ENCODE peak calls at places on chromosomes 3 and 15, in five cellular contexts. Y, S, J, C and Q are unnamed samples.

GRCh38 chr3:178646205-178646604 is 110.0 kb downstream of the KCNMB2 start:
- DNase-seq in Y (no peak), S (no peak), J (no peak), C (no peak), Q (no peak)

GRCh38 chr3:72193768-72194463 is 409.0 kb upstream of the PROK2 start:
- DNase-seq in Y (no peak), S (no peak), J (no peak), C (no peak), Q (no peak)

GRCh38 chr3:113439576-113439975 is 1.7 kb downstream of the CFAP44 start:
- DNase-seq in Y (no peak), S (no peak), J (no peak), C (no peak), Q (peak)

GRCh38 chr3:127448161-127448561 is 142.4 kb downstream of the TPRA1 start:
- DNase-seq in Y (no peak), S (peak), J (peak), C (no peak), Q (no peak)

GRCh38 chr15:76147906-76148553 is 88.2 kb downstream of the TMEM266 start:
- DNase-seq in Y (no peak), S (peak), J (peak), C (peak), Q (peak)

GRCh38 chr3:99499235-99499798 is 139.1 kb upstream of the COL8A1 start:
- DNase-seq in Y (peak), S (peak), J (peak), C (peak), Q (peak)

GRCh38 chr3:142981901-142982773 is 18.7 kb upstream of the PAQR9 start:
- DNase-seq in Y (no peak), S (no peak), J (no peak), C (peak), Q (no peak)

GRCh38 chr15:41511331-41512077 is 2.1 kb downstream of the LTK start:
- DNase-seq in Y (no peak), S (no peak), J (no peak), C (no peak), Q (no peak)

GRCh38 chr3:108509263-108509662 is 1.1 kb downstream of the MYH15 start:
- DNase-seq in Y (no peak), S (no peak), J (no peak), C (no peak), Q (no peak)
- TF ChIP-seq POLR2A in Y (no peak), S (no peak), J (no peak), C (no peak), Q (no peak)

DNA sequence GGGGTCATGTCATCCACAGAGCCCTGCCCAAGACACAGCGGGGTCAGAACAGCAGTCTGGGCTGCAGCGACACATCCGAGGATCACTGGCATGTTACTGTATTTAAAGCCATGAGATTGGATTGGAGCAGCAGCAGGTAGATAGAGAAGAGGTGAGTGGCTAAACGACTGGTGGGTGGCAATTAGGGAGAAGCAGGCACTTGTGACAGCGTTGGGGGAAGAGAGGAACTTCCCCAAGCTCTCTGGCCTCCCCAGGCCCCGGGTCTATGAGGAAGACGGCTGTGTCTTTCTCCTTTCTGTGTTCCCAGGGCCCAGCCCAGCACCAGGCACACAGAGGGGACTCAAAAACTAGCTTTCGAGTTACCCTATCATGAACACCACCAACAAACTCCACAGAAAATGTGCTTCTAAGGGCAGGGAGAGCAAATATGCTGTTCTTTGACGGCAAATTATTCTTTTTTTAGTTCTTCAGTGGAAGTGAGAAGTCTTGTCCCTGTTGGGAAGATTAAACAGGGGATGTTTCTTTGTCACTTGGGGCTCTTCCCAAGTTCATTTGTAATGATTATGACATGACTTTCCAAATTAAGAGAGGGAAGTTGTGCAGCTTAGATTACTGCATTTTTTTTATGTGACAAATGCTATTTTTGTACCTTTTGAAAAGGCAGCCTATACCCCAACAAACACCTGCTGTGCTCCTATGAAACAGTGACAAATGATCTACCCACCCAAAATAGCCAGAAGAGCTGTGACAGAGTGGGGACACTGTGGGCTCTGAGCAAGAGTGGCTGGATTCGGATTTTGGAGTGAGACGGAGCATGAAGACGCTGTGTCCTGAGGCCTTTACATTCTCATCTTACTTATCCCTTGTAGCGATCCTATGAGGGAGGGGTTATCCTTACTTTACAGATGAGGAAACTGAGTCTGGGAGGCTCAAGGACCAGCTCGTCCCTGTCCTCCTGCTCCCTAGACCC is 7.2 kb upstream of the SYNM start:
- DNase-seq in Y (no peak), S (no peak), J (no peak), C (no peak), Q (no peak)
- TF ChIP-seq POLR2A in Y (no peak), S (no peak), J (no peak), C (no peak), Q (no peak)

GRCh38 chr15:66591322-66591862 is 25.6 kb upstream of the LCTL start:
- DNase-seq in Y (no peak), S (no peak), J (no peak), C (no peak), Q (no peak)
- TF ChIP-seq POLR2A in Y (no peak), S (no peak), J (no peak), C (no peak), Q (no peak)

GRCh38 chr3:101591071-101591470 is 17.1 kb downstream of the PCNP start:
- DNase-seq in Y (no peak), S (no peak), J (no peak), C (no peak), Q (no peak)
- TF ChIP-seq POLR2A in Y (no peak), S (no peak), J (no peak), C (no peak), Q (no peak)

DNA sequence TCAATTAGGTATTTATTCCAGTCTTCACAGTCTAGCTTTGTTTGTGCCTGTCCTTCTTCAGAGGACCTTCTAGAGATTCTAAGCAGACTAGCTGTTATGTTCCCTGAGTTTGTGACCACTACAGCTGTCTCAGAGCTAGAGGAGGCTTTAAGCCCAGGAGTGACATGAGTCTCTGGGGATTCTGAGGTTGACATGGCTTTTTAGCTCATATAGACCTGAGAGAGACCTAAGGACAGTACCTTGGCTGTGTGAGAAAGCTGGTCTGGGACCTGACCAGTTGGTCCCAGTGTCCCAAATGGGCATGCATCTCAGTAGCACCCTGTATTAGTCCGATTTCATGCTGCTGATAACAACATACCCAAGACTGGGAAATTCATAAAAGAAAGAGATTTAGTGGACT is 330.2 kb downstream of the DIPK2A start:
- DNase-seq in Y (no peak), S (no peak), J (no peak), C (no peak), Q (no peak)
- TF ChIP-seq POLR2A in Y (no peak), S (no peak), J (no peak), C (no peak), Q (no peak)

DNA sequence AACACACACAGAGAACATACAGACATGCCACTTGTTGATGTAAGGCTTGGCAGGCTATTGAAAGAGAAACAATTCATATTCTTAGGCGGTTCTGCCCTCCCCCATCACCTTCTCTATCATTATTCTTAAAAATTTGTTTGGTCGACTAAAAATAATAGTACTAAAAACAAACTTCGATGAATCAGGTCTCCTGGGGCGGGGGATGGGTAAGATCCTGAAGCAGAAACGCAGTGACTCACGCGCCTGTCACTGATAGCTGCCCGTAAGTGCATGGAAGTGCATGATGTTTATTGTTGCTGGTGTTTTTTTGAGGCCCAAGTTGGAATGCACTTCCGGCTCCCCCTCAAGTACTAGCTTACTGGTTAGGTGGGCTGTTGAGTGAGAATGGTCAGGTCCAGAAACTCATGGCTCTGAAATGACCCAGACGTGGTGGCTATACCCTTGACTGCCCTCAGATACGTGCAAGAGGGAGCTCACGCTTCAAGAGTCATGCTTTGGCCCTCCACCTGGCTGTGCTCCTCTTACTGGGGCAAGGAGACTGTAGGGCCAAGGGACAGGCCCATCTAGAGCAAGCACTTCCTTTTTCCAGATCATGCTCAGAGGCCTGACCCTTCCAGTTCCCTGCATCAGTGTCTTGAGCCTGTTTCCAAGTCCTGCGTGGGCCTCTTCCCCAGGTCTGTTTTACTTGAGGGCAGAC is 10.9 kb downstream of the SMAD3 start:
- DNase-seq in Y (no peak), S (no peak), J (no peak), C (peak), Q (peak)
- TF ChIP-seq POLR2A in Y (no peak), S (no peak), J (no peak), C (no peak), Q (peak)